ENCODE peak calls at places on chromosome 18, in seven cellular contexts. One of them, this sample, is unnamed.

GRCh38 chr18:2992995-2993877 is 19.7 kb downstream of the LPIN2 start:
- DNase-seq in HL-60: no peak
- DNase-seq in heart left ventricle: no peak
- DNase-seq in astrocyte of the spinal cord: no peak
- DNase-seq in natural killer cell: no peak
- DNase-seq in neural progenitor cell: no peak
- DNase-seq in nephron progenitor cell: no peak
- DNase-seq in this sample: no peak

GRCh38 chr18:48874701-48875162 is 76.0 kb downstream of the SMAD7 start:
- DNase-seq in natural killer cell: no peak
- DNase-seq in astrocyte of the spinal cord: no peak
- DNase-seq in nephron progenitor cell: no peak
- DNase-seq in neural progenitor cell: no peak
- DNase-seq in HL-60: no peak
- DNase-seq in heart left ventricle: no peak
- DNase-seq in this sample: no peak

GRCh38 chr18:55322176-55322735 is 265.7 kb downstream of the TCF4 start:
- DNase-seq in astrocyte of the spinal cord: peak; percentile 96
- DNase-seq in nephron progenitor cell: peak; percentile 72
- DNase-seq in heart left ventricle: peak; percentile 87
- DNase-seq in HL-60: no peak
- DNase-seq in neural progenitor cell: peak; percentile 86
- DNase-seq in natural killer cell: peak; percentile 28
- DNase-seq in this sample: peak; percentile 27

GRCh38 chr18:46067431-46068007 is 4.5 kb downstream of the PSTPIP2 start:
- DNase-seq in neural progenitor cell: no peak
- DNase-seq in nephron progenitor cell: no peak
- DNase-seq in astrocyte of the spinal cord: peak; percentile 47
- DNase-seq in heart left ventricle: no peak
- DNase-seq in HL-60: no peak
- DNase-seq in natural killer cell: no peak
- DNase-seq in this sample: no peak

GRCh38 chr18:44599409-44599808 is 81.3 kb upstream of the SETBP1 start:
- DNase-seq in astrocyte of the spinal cord: peak; percentile 88
- DNase-seq in nephron progenitor cell: no peak
- DNase-seq in HL-60: no peak
- DNase-seq in heart left ventricle: no peak
- DNase-seq in natural killer cell: no peak
- DNase-seq in neural progenitor cell: no peak
- DNase-seq in this sample: no peak

GRCh38 chr18:33469699-33470098 is 29.2 kb upstream of the CCDC178 start:
- DNase-seq in nephron progenitor cell: no peak
- DNase-seq in neural progenitor cell: no peak
- DNase-seq in astrocyte of the spinal cord: no peak
- DNase-seq in heart left ventricle: no peak
- DNase-seq in natural killer cell: no peak
- DNase-seq in HL-60: no peak
- DNase-seq in this sample: no peak

GRCh38 chr18:48813833-48814489 is 136.8 kb downstream of the SMAD7 start:
- DNase-seq in astrocyte of the spinal cord: no peak
- DNase-seq in heart left ventricle: no peak
- DNase-seq in nephron progenitor cell: peak; percentile 0
- DNase-seq in HL-60: peak; percentile 27
- DNase-seq in neural progenitor cell: no peak
- DNase-seq in natural killer cell: peak; percentile 71
- DNase-seq in this sample: no peak

GRCh38 chr18:29496276-29496675 is 1319.3 kb upstream of the CDH2 start:
- DNase-seq in natural killer cell: no peak
- DNase-seq in neural progenitor cell: no peak
- DNase-seq in astrocyte of the spinal cord: no peak
- DNase-seq in HL-60: no peak
- DNase-seq in nephron progenitor cell: no peak
- DNase-seq in heart left ventricle: no peak
- DNase-seq in this sample: no peak

GRCh38 chr18:21599585-21600525 is 649 bp downstream of the ESCO1 start:
- DNase-seq in HL-60: no peak
- DNase-seq in nephron progenitor cell: peak; percentile 72
- DNase-seq in neural progenitor cell: peak; percentile 87
- DNase-seq in heart left ventricle: peak; percentile 34
- DNase-seq in natural killer cell: no peak
- DNase-seq in astrocyte of the spinal cord: peak; percentile 7
- DNase-seq in this sample: peak; percentile 63

GRCh38 chr18:48913723-48914122 is 37.0 kb downstream of the SMAD7 start:
- DNase-seq in natural killer cell: no peak
- DNase-seq in HL-60: no peak
- DNase-seq in neural progenitor cell: no peak
- DNase-seq in nephron progenitor cell: no peak
- DNase-seq in heart left ventricle: no peak
- DNase-seq in astrocyte of the spinal cord: no peak
- DNase-seq in this sample: no peak

GRCh38 chr18:56709463-56709862 is 58.3 kb downstream of the WDR7 start:
- DNase-seq in HL-60: peak; percentile 38
- DNase-seq in natural killer cell: no peak
- DNase-seq in neural progenitor cell: no peak
- DNase-seq in astrocyte of the spinal cord: peak; percentile 87
- DNase-seq in nephron progenitor cell: no peak
- DNase-seq in heart left ventricle: no peak
- DNase-seq in this sample: no peak

GRCh38 chr18:28177828-28178635 is 1.1 kb upstream of the CDH2 start:
- DNase-seq in natural killer cell: no peak
- DNase-seq in HL-60: no peak
- DNase-seq in heart left ventricle: peak; percentile 66
- DNase-seq in nephron progenitor cell: peak; percentile 88
- DNase-seq in neural progenitor cell: peak; percentile 93
- DNase-seq in astrocyte of the spinal cord: peak; percentile 70
- DNase-seq in this sample: peak; percentile 78

GRCh38 chr18:10482985-10483949 is 28.8 kb downstream of the APCDD1 start:
- DNase-seq in natural killer cell: no peak
- DNase-seq in neural progenitor cell: no peak
- DNase-seq in astrocyte of the spinal cord: no peak
- DNase-seq in heart left ventricle: peak; percentile 53
- DNase-seq in nephron progenitor cell: no peak
- DNase-seq in HL-60: peak; percentile 43
- DNase-seq in this sample: no peak

GRCh38 chr18:2466978-2467377 is 104.3 kb downstream of the METTL4 start:
- DNase-seq in astrocyte of the spinal cord: no peak
- DNase-seq in nephron progenitor cell: no peak
- DNase-seq in natural killer cell: no peak
- DNase-seq in HL-60: no peak
- DNase-seq in heart left ventricle: no peak
- DNase-seq in neural progenitor cell: no peak
- DNase-seq in this sample: no peak

GRCh38 chr18:77858331-77858730 is 608.7 kb downstream of the GALR1 start:
- DNase-seq in heart left ventricle: no peak
- DNase-seq in neural progenitor cell: no peak
- DNase-seq in nephron progenitor cell: peak; percentile 17
- DNase-seq in natural killer cell: no peak
- DNase-seq in astrocyte of the spinal cord: no peak
- DNase-seq in HL-60: no peak
- DNase-seq in this sample: no peak

GRCh38 chr18:76953186-76953982 is 131.0 kb downstream of the ZNF236 start:
- DNase-seq in heart left ventricle: peak; percentile 72
- DNase-seq in HL-60: no peak
- DNase-seq in neural progenitor cell: no peak
- DNase-seq in nephron progenitor cell: no peak
- DNase-seq in astrocyte of the spinal cord: peak; percentile 67
- DNase-seq in natural killer cell: no peak
- DNase-seq in this sample: no peak

GRCh38 chr18:46261799-46262198 is 157.6 kb downstream of the HAUS1 start:
- DNase-seq in neural progenitor cell: no peak
- DNase-seq in heart left ventricle: no peak
- DNase-seq in nephron progenitor cell: no peak
- DNase-seq in HL-60: no peak
- DNase-seq in astrocyte of the spinal cord: no peak
- DNase-seq in natural killer cell: no peak
- DNase-seq in this sample: no peak

GRCh38 chr18:44897445-44898215 is 216.9 kb downstream of the SETBP1 start:
- DNase-seq in astrocyte of the spinal cord: no peak
- DNase-seq in heart left ventricle: no peak
- DNase-seq in neural progenitor cell: no peak
- DNase-seq in HL-60: no peak
- DNase-seq in natural killer cell: no peak
- DNase-seq in nephron progenitor cell: no peak
- DNase-seq in this sample: no peak

GRCh38 chr18:23532848-23533247 is 29.5 kb downstream of the RMC1 start:
- DNase-seq in astrocyte of the spinal cord: no peak
- DNase-seq in natural killer cell: no peak
- DNase-seq in heart left ventricle: peak; percentile 20
- DNase-seq in neural progenitor cell: no peak
- DNase-seq in HL-60: no peak
- DNase-seq in nephron progenitor cell: no peak
- DNase-seq in this sample: no peak

GRCh38 chr18:52345428-52345827 is 5.4 kb downstream of the DCC start:
- DNase-seq in astrocyte of the spinal cord: no peak
- DNase-seq in nephron progenitor cell: no peak
- DNase-seq in neural progenitor cell: no peak
- DNase-seq in heart left ventricle: no peak
- DNase-seq in HL-60: no peak
- DNase-seq in natural killer cell: no peak
- DNase-seq in this sample: no peak

GRCh38 chr18:31044926-31045325 is 2.4 kb upstream of the DSC3 start:
- DNase-seq in heart left ventricle: no peak
- DNase-seq in astrocyte of the spinal cord: no peak
- DNase-seq in natural killer cell: no peak
- DNase-seq in HL-60: no peak
- DNase-seq in neural progenitor cell: no peak
- DNase-seq in nephron progenitor cell: no peak
- DNase-seq in this sample: no peak

GRCh38 chr18:12686100-12686499 is 16.4 kb downstream of the CEP76 start:
- DNase-seq in HL-60: no peak
- DNase-seq in natural killer cell: no peak
- DNase-seq in neural progenitor cell: no peak
- DNase-seq in nephron progenitor cell: no peak
- DNase-seq in heart left ventricle: no peak
- DNase-seq in astrocyte of the spinal cord: peak; percentile 28
- DNase-seq in this sample: no peak
- TF ChIP-seq CTCF in HL-60: no peak
- TF ChIP-seq CTCF in natural killer cell: no peak
- TF ChIP-seq CTCF in neural progenitor cell: no peak
- TF ChIP-seq CTCF in nephron progenitor cell: no peak
- TF ChIP-seq CTCF in heart left ventricle: no peak
- TF ChIP-seq CTCF in astrocyte of the spinal cord: peak; percentile 28
- TF ChIP-seq CTCF in this sample: peak; percentile 11

GRCh38 chr18:79026491-79026890 is 42.7 kb upstream of the ATP9B start:
- DNase-seq in HL-60: no peak
- DNase-seq in heart left ventricle: no peak
- DNase-seq in astrocyte of the spinal cord: no peak
- DNase-seq in neural progenitor cell: peak; percentile 45
- DNase-seq in nephron progenitor cell: no peak
- DNase-seq in natural killer cell: no peak
- DNase-seq in this sample: no peak
- TF ChIP-seq CTCF in HL-60: no peak
- TF ChIP-seq CTCF in heart left ventricle: no peak
- TF ChIP-seq CTCF in astrocyte of the spinal cord: no peak
- TF ChIP-seq CTCF in neural progenitor cell: peak; percentile 45
- TF ChIP-seq CTCF in nephron progenitor cell: no peak
- TF ChIP-seq CTCF in natural killer cell: no peak
- TF ChIP-seq CTCF in this sample: no peak

GRCh38 chr18:34734048-34734447 is 23.9 kb downstream of the DTNA start:
- DNase-seq in astrocyte of the spinal cord: no peak
- DNase-seq in natural killer cell: no peak
- DNase-seq in heart left ventricle: no peak
- DNase-seq in HL-60: no peak
- DNase-seq in nephron progenitor cell: no peak
- DNase-seq in neural progenitor cell: no peak
- DNase-seq in this sample: no peak

GRCh38 chr18:34730774-34731173 is 20.7 kb downstream of the DTNA start:
- DNase-seq in nephron progenitor cell: no peak
- DNase-seq in natural killer cell: no peak
- DNase-seq in neural progenitor cell: no peak
- DNase-seq in HL-60: no peak
- DNase-seq in astrocyte of the spinal cord: peak; percentile 18
- DNase-seq in heart left ventricle: no peak
- DNase-seq in this sample: no peak

GRCh38 chr18:34726286-34727004 is 16.3 kb downstream of the DTNA start:
- DNase-seq in astrocyte of the spinal cord: no peak
- DNase-seq in neural progenitor cell: no peak
- DNase-seq in nephron progenitor cell: no peak
- DNase-seq in HL-60: no peak
- DNase-seq in natural killer cell: no peak
- DNase-seq in heart left ventricle: no peak
- DNase-seq in this sample: no peak

GRCh38 chr18:34729740-34730338 is 19.7 kb downstream of the DTNA start:
- DNase-seq in HL-60: no peak
- DNase-seq in natural killer cell: no peak
- DNase-seq in nephron progenitor cell: no peak
- DNase-seq in astrocyte of the spinal cord: peak; percentile 18
- DNase-seq in heart left ventricle: no peak
- DNase-seq in neural progenitor cell: no peak
- DNase-seq in this sample: no peak

DNA sequence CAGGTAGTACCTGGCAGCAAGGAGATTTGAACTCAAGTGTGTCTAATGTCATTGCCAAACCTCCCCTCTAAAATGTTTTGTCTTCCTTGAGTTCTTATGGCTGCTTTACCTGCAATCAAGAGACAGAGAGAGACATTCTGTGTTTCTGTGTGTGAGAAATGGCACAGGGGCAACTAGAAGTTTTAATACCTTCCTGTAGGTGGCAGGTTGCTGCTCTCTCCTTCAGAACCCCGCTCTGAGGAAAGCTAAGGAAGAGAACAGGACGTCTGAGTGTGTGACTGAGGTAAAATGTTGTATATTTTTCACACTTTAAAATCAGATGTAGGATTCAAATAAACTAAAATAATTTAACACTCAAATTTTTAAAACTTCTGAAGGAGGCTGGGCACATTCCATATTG is 19.2 kb downstream of the DTNA start:
- DNase-seq in nephron progenitor cell: no peak
- DNase-seq in heart left ventricle: no peak
- DNase-seq in neural progenitor cell: peak; percentile 70
- DNase-seq in natural killer cell: no peak
- DNase-seq in astrocyte of the spinal cord: peak; percentile 45
- DNase-seq in HL-60: no peak
- DNase-seq in this sample: no peak
- TF ChIP-seq CTCF in nephron progenitor cell: peak; percentile 55
- TF ChIP-seq CTCF in heart left ventricle: peak; percentile 45
- TF ChIP-seq CTCF in neural progenitor cell: peak; percentile 72
- TF ChIP-seq CTCF in natural killer cell: peak; percentile 34
- TF ChIP-seq CTCF in astrocyte of the spinal cord: peak; percentile 54
- TF ChIP-seq CTCF in HL-60: peak; percentile 37
- TF ChIP-seq CTCF in this sample: peak; percentile 64

DNA sequence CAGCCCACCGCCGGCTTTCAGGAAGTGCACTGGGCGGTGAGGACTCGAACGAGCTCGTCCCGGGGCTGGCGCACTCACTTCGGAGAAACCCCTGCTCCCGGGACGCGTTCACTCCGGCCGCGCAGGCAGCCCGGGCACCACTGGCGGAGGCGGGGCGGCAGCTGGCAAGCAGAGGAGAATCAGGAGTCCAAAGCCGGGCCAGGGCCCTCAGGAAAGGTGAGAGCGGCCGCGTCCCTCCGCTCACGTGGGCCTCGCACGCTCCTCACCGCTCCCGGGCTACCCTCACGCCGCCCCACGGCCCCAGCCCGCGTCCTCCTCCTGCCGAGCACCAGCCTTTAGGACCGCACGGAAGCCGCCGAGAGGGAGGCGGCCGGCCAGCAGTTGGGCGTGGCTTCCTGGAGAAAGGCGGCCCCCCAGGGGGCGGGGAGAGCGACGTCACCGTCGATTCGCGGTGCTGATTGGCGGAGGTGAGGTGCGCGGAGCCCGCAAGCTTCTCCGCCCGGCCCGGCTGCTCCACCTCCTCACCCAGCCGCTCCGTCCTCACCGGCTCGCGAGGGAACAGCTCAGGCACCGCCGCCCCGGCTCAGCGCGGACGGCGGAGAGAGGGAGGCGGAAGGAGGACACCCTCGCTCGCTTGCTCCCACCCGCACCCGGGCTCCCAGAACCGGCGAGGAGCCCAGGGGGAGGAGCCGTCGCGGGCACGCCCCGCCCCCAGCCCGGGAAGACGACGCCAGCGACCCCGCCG is at the start of gene ZCCHC2:
- DNase-seq in astrocyte of the spinal cord: peak; percentile 99
- DNase-seq in nephron progenitor cell: peak; percentile 98
- DNase-seq in natural killer cell: peak; percentile 99
- DNase-seq in heart left ventricle: peak; percentile 98
- DNase-seq in HL-60: peak; percentile 93
- DNase-seq in neural progenitor cell: peak; percentile 98
- DNase-seq in this sample: peak; percentile 97
- TF ChIP-seq CTCF in astrocyte of the spinal cord: no peak
- TF ChIP-seq CTCF in nephron progenitor cell: no peak
- TF ChIP-seq CTCF in natural killer cell: no peak
- TF ChIP-seq CTCF in heart left ventricle: no peak
- TF ChIP-seq CTCF in HL-60: no peak
- TF ChIP-seq CTCF in neural progenitor cell: no peak
- TF ChIP-seq CTCF in this sample: no peak

This sample was measured in progenitor cell of endocrine pancreas.